ENCODE peak calls at places on chromosomes 6 and 20, in ten cellular contexts. One of them, this sample, is unnamed.

GRCh38 chr6:41524634-41525011 is 21.6 kb upstream of the FOXP4 start:
- DNase-seq in AG09319: no peak
- DNase-seq in hepatocyte: no peak
- DNase-seq in ovary: no peak
- DNase-seq in fibroblast of the aortic adventitia: no peak
- DNase-seq in cardiac muscle cell: no peak
- DNase-seq in neural crest cell: no peak
- DNase-seq in AG04450: no peak
- DNase-seq in IMR-90: no peak
- DNase-seq in HCT116: no peak
- DNase-seq in this sample: no peak

GRCh38 chr6:15247214-15247749 is 1.4 kb downstream of the JARID2 start:
- DNase-seq in AG09319: no peak
- DNase-seq in hepatocyte: no peak
- DNase-seq in ovary: no peak
- DNase-seq in fibroblast of the aortic adventitia: no peak
- DNase-seq in cardiac muscle cell: no peak
- DNase-seq in neural crest cell: no peak
- DNase-seq in AG04450: no peak
- DNase-seq in IMR-90: no peak
- DNase-seq in HCT116: no peak
- DNase-seq in this sample: no peak

GRCh38 chr6:24274441-24275083 is 83.3 kb downstream of the DCDC2 start:
- DNase-seq in AG09319: no peak
- DNase-seq in hepatocyte: peak
- DNase-seq in ovary: no peak
- DNase-seq in fibroblast of the aortic adventitia: peak
- DNase-seq in cardiac muscle cell: peak
- DNase-seq in neural crest cell: no peak
- DNase-seq in AG04450: no peak
- DNase-seq in IMR-90: peak
- DNase-seq in HCT116: no peak
- DNase-seq in this sample: no peak

GRCh38 chr6:167093922-167094432 is 28.9 kb upstream of the CCR6 start:
- DNase-seq in AG09319: no peak
- DNase-seq in hepatocyte: no peak
- DNase-seq in ovary: no peak
- DNase-seq in fibroblast of the aortic adventitia: no peak
- DNase-seq in cardiac muscle cell: no peak
- DNase-seq in neural crest cell: no peak
- DNase-seq in AG04450: no peak
- DNase-seq in IMR-90: no peak
- DNase-seq in HCT116: no peak
- DNase-seq in this sample: no peak

GRCh38 chr6:104603108-104603745 is 256.5 kb downstream of the HACE1 start:
- DNase-seq in AG09319: no peak
- DNase-seq in hepatocyte: no peak
- DNase-seq in ovary: no peak
- DNase-seq in fibroblast of the aortic adventitia: no peak
- DNase-seq in cardiac muscle cell: peak
- DNase-seq in neural crest cell: no peak
- DNase-seq in AG04450: no peak
- DNase-seq in IMR-90: no peak
- DNase-seq in HCT116: no peak
- DNase-seq in this sample: no peak

GRCh38 chr20:61117725-61118124 is 134.3 kb upstream of the CDH4 start:
- DNase-seq in AG09319: no peak
- DNase-seq in hepatocyte: peak
- DNase-seq in ovary: no peak
- DNase-seq in fibroblast of the aortic adventitia: peak
- DNase-seq in cardiac muscle cell: no peak
- DNase-seq in neural crest cell: no peak
- DNase-seq in AG04450: peak
- DNase-seq in IMR-90: peak
- DNase-seq in HCT116: no peak
- DNase-seq in this sample: peak

GRCh38 chr6:107600936-107601335 is 111.0 kb downstream of the SOBP start:
- DNase-seq in AG09319: no peak
- DNase-seq in hepatocyte: peak
- DNase-seq in ovary: peak
- DNase-seq in fibroblast of the aortic adventitia: peak
- DNase-seq in cardiac muscle cell: peak
- DNase-seq in neural crest cell: no peak
- DNase-seq in AG04450: peak
- DNase-seq in IMR-90: peak
- DNase-seq in HCT116: no peak
- DNase-seq in this sample: peak

GRCh38 chr20:52552181-52552872 is 360.7 kb upstream of the ZFP64 start:
- DNase-seq in AG09319: no peak
- DNase-seq in hepatocyte: no peak
- DNase-seq in ovary: no peak
- DNase-seq in fibroblast of the aortic adventitia: peak
- DNase-seq in cardiac muscle cell: no peak
- DNase-seq in neural crest cell: no peak
- DNase-seq in AG04450: no peak
- DNase-seq in IMR-90: peak
- DNase-seq in HCT116: no peak
- DNase-seq in this sample: no peak

GRCh38 chr6:157020398-157021266 is 243.5 kb downstream of the ARID1B start:
- DNase-seq in AG09319: peak
- DNase-seq in hepatocyte: peak
- DNase-seq in ovary: no peak
- DNase-seq in fibroblast of the aortic adventitia: peak
- DNase-seq in cardiac muscle cell: peak
- DNase-seq in neural crest cell: no peak
- DNase-seq in AG04450: no peak
- DNase-seq in IMR-90: peak
- DNase-seq in HCT116: peak
- DNase-seq in this sample: peak

GRCh38 chr6:131808460-131809269 is 845 bp downstream of the ENPP1 start:
- DNase-seq in AG09319: no peak
- DNase-seq in hepatocyte: no peak
- DNase-seq in ovary: no peak
- DNase-seq in fibroblast of the aortic adventitia: no peak
- DNase-seq in cardiac muscle cell: no peak
- DNase-seq in neural crest cell: no peak
- DNase-seq in AG04450: no peak
- DNase-seq in IMR-90: no peak
- DNase-seq in HCT116: no peak
- DNase-seq in this sample: no peak

GRCh38 chr20:52105045-52105572 is 86.5 kb downstream of the ZFP64 start:
- DNase-seq in AG09319: no peak
- DNase-seq in hepatocyte: peak
- DNase-seq in ovary: peak
- DNase-seq in fibroblast of the aortic adventitia: peak
- DNase-seq in cardiac muscle cell: peak
- DNase-seq in neural crest cell: no peak
- DNase-seq in AG04450: no peak
- DNase-seq in IMR-90: peak
- DNase-seq in HCT116: no peak
- DNase-seq in this sample: no peak

GRCh38 chr6:138105446-138105845 is 1.8 kb downstream of the PERP start:
- DNase-seq in AG09319: no peak
- DNase-seq in hepatocyte: peak
- DNase-seq in ovary: no peak
- DNase-seq in fibroblast of the aortic adventitia: no peak
- DNase-seq in cardiac muscle cell: no peak
- DNase-seq in neural crest cell: no peak
- DNase-seq in AG04450: no peak
- DNase-seq in IMR-90: no peak
- DNase-seq in HCT116: no peak
- DNase-seq in this sample: peak

GRCh38 chr6:26301638-26302037 is 63.4 kb upstream of the BTN3A2 start:
- DNase-seq in AG09319: no peak
- DNase-seq in hepatocyte: no peak
- DNase-seq in ovary: no peak
- DNase-seq in fibroblast of the aortic adventitia: no peak
- DNase-seq in cardiac muscle cell: no peak
- DNase-seq in neural crest cell: no peak
- DNase-seq in AG04450: no peak
- DNase-seq in IMR-90: no peak
- DNase-seq in HCT116: no peak
- DNase-seq in this sample: no peak

GRCh38 chr20:36847009-36847709 is 28.8 kb upstream of the TLDC2 start:
- DNase-seq in AG09319: peak
- DNase-seq in hepatocyte: peak
- DNase-seq in ovary: peak
- DNase-seq in fibroblast of the aortic adventitia: peak
- DNase-seq in cardiac muscle cell: peak
- DNase-seq in neural crest cell: no peak
- DNase-seq in AG04450: peak
- DNase-seq in IMR-90: peak
- DNase-seq in HCT116: no peak
- DNase-seq in this sample: peak

GRCh38 chr6:156776470-156776840 is 723 bp upstream of the ARID1B start:
- DNase-seq in AG09319: no peak
- DNase-seq in hepatocyte: peak
- DNase-seq in ovary: no peak
- DNase-seq in fibroblast of the aortic adventitia: peak
- DNase-seq in cardiac muscle cell: no peak
- DNase-seq in neural crest cell: no peak
- DNase-seq in AG04450: no peak
- DNase-seq in IMR-90: peak
- DNase-seq in HCT116: no peak
- DNase-seq in this sample: no peak

GRCh38 chr6:169905041-169905807 is 153.8 kb downstream of the ERMARD start:
- DNase-seq in AG09319: no peak
- DNase-seq in hepatocyte: peak
- DNase-seq in ovary: peak
- DNase-seq in fibroblast of the aortic adventitia: peak
- DNase-seq in cardiac muscle cell: no peak
- DNase-seq in neural crest cell: no peak
- DNase-seq in AG04450: no peak
- DNase-seq in IMR-90: peak
- DNase-seq in HCT116: no peak
- DNase-seq in this sample: peak

GRCh38 chr6:152916035-152916434 is 66.8 kb downstream of the FBXO5 start:
- DNase-seq in AG09319: no peak
- DNase-seq in hepatocyte: no peak
- DNase-seq in ovary: no peak
- DNase-seq in fibroblast of the aortic adventitia: no peak
- DNase-seq in cardiac muscle cell: no peak
- DNase-seq in neural crest cell: no peak
- DNase-seq in AG04450: no peak
- DNase-seq in IMR-90: no peak
- DNase-seq in HCT116: no peak
- DNase-seq in this sample: no peak

GRCh38 chr6:165308926-165309731 is at the start of gene C6orf118:
- DNase-seq in AG09319: no peak
- DNase-seq in hepatocyte: peak
- DNase-seq in ovary: peak
- DNase-seq in fibroblast of the aortic adventitia: peak
- DNase-seq in cardiac muscle cell: peak
- DNase-seq in neural crest cell: peak
- DNase-seq in AG04450: no peak
- DNase-seq in IMR-90: peak
- DNase-seq in HCT116: no peak
- DNase-seq in this sample: peak

DNA sequence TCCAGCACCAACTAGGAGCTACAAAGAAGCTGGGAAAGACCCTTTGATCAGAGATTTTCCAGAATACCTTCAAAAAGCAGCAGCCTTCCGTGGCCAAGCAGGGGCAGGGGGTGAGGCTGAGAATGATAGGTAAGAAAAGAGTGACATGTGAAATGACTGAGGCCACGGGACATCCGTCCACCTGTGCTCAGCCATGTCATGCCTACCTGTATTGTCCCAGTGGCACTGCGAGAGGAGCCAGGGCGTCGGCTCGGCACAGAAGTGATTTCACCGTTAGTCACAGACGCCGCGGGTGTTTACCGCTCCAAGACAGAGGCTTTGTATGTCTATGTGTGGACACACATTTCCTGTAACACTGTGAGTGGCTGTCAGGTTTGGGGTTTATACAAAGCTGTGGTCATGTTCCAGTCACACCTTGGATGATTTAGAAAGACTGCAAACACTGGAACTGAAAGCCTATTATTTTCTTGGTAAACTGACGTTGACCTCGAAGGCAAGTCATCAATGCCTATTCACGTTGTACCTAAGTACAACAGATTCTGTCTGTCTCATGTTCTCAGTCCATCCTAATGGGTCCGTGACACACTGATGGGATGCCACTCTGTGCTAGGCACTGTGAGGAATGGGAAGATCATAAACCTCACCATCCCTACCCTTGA is 32.1 kb upstream of the JAG1 start:
- DNase-seq in AG09319: no peak
- DNase-seq in hepatocyte: no peak
- DNase-seq in ovary: no peak
- DNase-seq in fibroblast of the aortic adventitia: no peak
- DNase-seq in cardiac muscle cell: no peak
- DNase-seq in neural crest cell: no peak
- DNase-seq in AG04450: no peak
- DNase-seq in IMR-90: no peak
- DNase-seq in HCT116: peak
- DNase-seq in this sample: peak
- TF ChIP-seq CTCF in AG09319: no peak
- TF ChIP-seq CTCF in hepatocyte: no peak
- TF ChIP-seq CTCF in ovary: no peak
- TF ChIP-seq CTCF in fibroblast of the aortic adventitia: no peak
- TF ChIP-seq CTCF in cardiac muscle cell: no peak
- TF ChIP-seq CTCF in neural crest cell: no peak
- TF ChIP-seq CTCF in AG04450: no peak
- TF ChIP-seq CTCF in IMR-90: no peak
- TF ChIP-seq CTCF in HCT116: no peak
- TF ChIP-seq CTCF in this sample: no peak

GRCh38 chr6:5764401-5764955 is 242.2 kb downstream of the NRN1 start:
- DNase-seq in AG09319: no peak
- DNase-seq in hepatocyte: no peak
- DNase-seq in ovary: no peak
- DNase-seq in fibroblast of the aortic adventitia: peak
- DNase-seq in cardiac muscle cell: no peak
- DNase-seq in neural crest cell: no peak
- DNase-seq in AG04450: peak
- DNase-seq in IMR-90: peak
- DNase-seq in HCT116: no peak
- DNase-seq in this sample: no peak
- TF ChIP-seq CTCF in AG09319: no peak
- TF ChIP-seq CTCF in hepatocyte: no peak
- TF ChIP-seq CTCF in ovary: no peak
- TF ChIP-seq CTCF in fibroblast of the aortic adventitia: no peak
- TF ChIP-seq CTCF in cardiac muscle cell: no peak
- TF ChIP-seq CTCF in neural crest cell: no peak
- TF ChIP-seq CTCF in AG04450: no peak
- TF ChIP-seq CTCF in IMR-90: no peak
- TF ChIP-seq CTCF in HCT116: no peak
- TF ChIP-seq CTCF in this sample: no peak

GRCh38 chr6:44470106-44470446 is 82.6 kb downstream of the CDC5L start:
- DNase-seq in AG09319: no peak
- DNase-seq in hepatocyte: no peak
- DNase-seq in ovary: no peak
- DNase-seq in fibroblast of the aortic adventitia: no peak
- DNase-seq in cardiac muscle cell: no peak
- DNase-seq in neural crest cell: no peak
- DNase-seq in AG04450: no peak
- DNase-seq in IMR-90: no peak
- DNase-seq in HCT116: no peak
- DNase-seq in this sample: no peak
- TF ChIP-seq CTCF in AG09319: no peak
- TF ChIP-seq CTCF in hepatocyte: no peak
- TF ChIP-seq CTCF in ovary: no peak
- TF ChIP-seq CTCF in fibroblast of the aortic adventitia: no peak
- TF ChIP-seq CTCF in cardiac muscle cell: no peak
- TF ChIP-seq CTCF in neural crest cell: peak
- TF ChIP-seq CTCF in AG04450: no peak
- TF ChIP-seq CTCF in IMR-90: no peak
- TF ChIP-seq CTCF in HCT116: no peak
- TF ChIP-seq CTCF in this sample: peak

GRCh38 chr6:112066606-112067005 is 12.7 kb downstream of the CCN6 start:
- DNase-seq in AG09319: no peak
- DNase-seq in hepatocyte: no peak
- DNase-seq in ovary: no peak
- DNase-seq in fibroblast of the aortic adventitia: no peak
- DNase-seq in cardiac muscle cell: no peak
- DNase-seq in neural crest cell: no peak
- DNase-seq in AG04450: no peak
- DNase-seq in IMR-90: no peak
- DNase-seq in HCT116: no peak
- DNase-seq in this sample: no peak
- TF ChIP-seq CTCF in AG09319: no peak
- TF ChIP-seq CTCF in hepatocyte: no peak
- TF ChIP-seq CTCF in ovary: no peak
- TF ChIP-seq CTCF in fibroblast of the aortic adventitia: no peak
- TF ChIP-seq CTCF in cardiac muscle cell: no peak
- TF ChIP-seq CTCF in neural crest cell: no peak
- TF ChIP-seq CTCF in AG04450: no peak
- TF ChIP-seq CTCF in IMR-90: no peak
- TF ChIP-seq CTCF in HCT116: no peak
- TF ChIP-seq CTCF in this sample: no peak